ENCODE peak calls at places on chromosome 16, in seven cellular contexts. F, V, P, A, O, E and N are unnamed samples.

GRCh38 chr16:80670170-80670865 is 129.5 kb downstream of the DYNLRB2 start:
- DNase-seq in F (no peak), A (no peak), V (no peak), E (no peak), P (no peak), O (no peak), N (no peak)

GRCh38 chr16:9906218-9906617 is 276.0 kb downstream of the GRIN2A start:
- DNase-seq in V (no peak), P (no peak), E (no peak), O (no peak), F (no peak), A (no peak), N (no peak)

GRCh38 chr16:78094998-78095397 is 4.5 kb upstream of the WWOX start:
- DNase-seq in O (no peak), F (no peak), V (no peak), P (no peak), A (no peak), E (no peak), N (no peak)

GRCh38 chr16:87185313-87185712 is 131.9 kb downstream of the C16orf95 start:
- DNase-seq in P (no peak), F (no peak), A (peak), E (no peak), O (no peak), V (no peak), N (no peak)

GRCh38 chr16:25140459-25140858 is 28.9 kb downstream of the LCMT1 start:
- DNase-seq in V (peak), E (no peak), P (no peak), A (no peak), O (no peak), F (no peak), N (no peak)

GRCh38 chr16:13110124-13110796 is 208.9 kb downstream of the SHISA9 start:
- DNase-seq in V (peak), O (no peak), E (no peak), P (no peak), A (peak), F (no peak), N (no peak)

GRCh38 chr16:89426736-89427525 is 63.4 kb downstream of the ANKRD11 start:
- DNase-seq in P (no peak), O (no peak), V (peak), E (no peak), A (no peak), F (no peak), N (no peak)

GRCh38 chr16:77450790-77451487 is 16.1 kb upstream of the ADAMTS18 start:
- DNase-seq in F (no peak), P (no peak), V (no peak), O (no peak), A (no peak), E (no peak), N (no peak)

GRCh38 chr16:81447383-81448101 is 2.9 kb downstream of the CMIP start:
- DNase-seq in F (no peak), E (no peak), P (no peak), O (peak), V (no peak), A (peak), N (peak)

GRCh38 chr16:65038125-65038524 is 83.7 kb downstream of the CDH11 start:
- DNase-seq in P (no peak), F (no peak), A (peak), V (no peak), E (no peak), O (no peak), N (no peak)

GRCh38 chr16:73265124-73265838 is 217.4 kb upstream of the ZFHX3 start:
- DNase-seq in E (no peak), V (no peak), F (no peak), A (no peak), P (no peak), O (no peak), N (no peak)

GRCh38 chr16:85385463-85386331 is 227.4 kb upstream of the GSE1 start:
- DNase-seq in V (no peak), O (peak), P (no peak), A (no peak), F (no peak), E (no peak), N (no peak)

GRCh38 chr16:79150128-79150527 is 450.4 kb downstream of the MAF start:
- DNase-seq in P (no peak), V (no peak), A (no peak), O (no peak), F (no peak), E (no peak), N (no peak)

GRCh38 chr16:64892843-64893242 is 229.0 kb downstream of the CDH11 start:
- DNase-seq in F (no peak), P (no peak), O (no peak), V (peak), E (no peak), A (no peak), N (no peak)

GRCh38 chr16:87921236-87921773 is 15.0 kb downstream of the CA5A start:
- DNase-seq in E (no peak), P (no peak), O (no peak), A (no peak), V (no peak), F (no peak), N (no peak)

GRCh38 chr16:81645303-81645702 is 133.8 kb upstream of the PLCG2 start:
- DNase-seq in F (peak), A (peak), P (peak), O (no peak), E (no peak), V (peak), N (peak)

GRCh38 chr16:77793417-77793816 is 5.1 kb downstream of the VAT1L start:
- DNase-seq in O (no peak), A (no peak), F (no peak), E (no peak), V (no peak), P (no peak), N (no peak)

GRCh38 chr16:2333231-2333630 is 7.3 kb downstream of the ABCA3 start:
- DNase-seq in F (no peak), V (no peak), E (no peak), O (no peak), P (no peak), A (no peak), N (no peak)

GRCh38 chr16:1613728-1614225 is 1.6 kb downstream of the CRAMP1 start:
- DNase-seq in P (peak), A (peak), O (no peak), F (no peak), V (no peak), E (peak), N (peak)

GRCh38 chr16:85613609-85614337 is 651 bp downstream of the GSE1 start:
- DNase-seq in P (peak), E (no peak), A (peak), V (peak), F (no peak), O (peak), N (peak)

GRCh38 chr16:11315499-11315898 is 29.8 kb upstream of the RMI2 start:
- DNase-seq in P (no peak), O (no peak), A (peak), F (no peak), E (no peak), V (peak), N (no peak)

GRCh38 chr16:1159325-1159972 is 6.5 kb downstream of the CACNA1H start:
- DNase-seq in P (no peak), V (no peak), F (no peak), A (no peak), E (no peak), O (no peak), N (no peak)

GRCh38 chr16:70437582-70438324 is 1.1 kb downstream of the ST3GAL2 start:
- DNase-seq in V (peak), A (peak), O (no peak), F (peak), P (no peak), E (no peak), N (no peak)
- H3K27ac ChIP-seq in V (peak), A (no peak), O (peak), F (peak), P (peak), E (peak), N (peak)

GRCh38 chr16:67783353-67783725 is 23.0 kb downstream of the RANBP10 start:
- DNase-seq in O (no peak), A (no peak), F (no peak), P (no peak), E (no peak), V (no peak), N (no peak)

GRCh38 chr16:67782567-67783352 is 23.6 kb downstream of the RANBP10 start:
- DNase-seq in P (no peak), A (no peak), V (no peak), F (no peak), O (no peak), E (no peak), N (no peak)

GRCh38 chr16:67780847-67781547 is 25.4 kb downstream of the RANBP10 start:
- DNase-seq in O (no peak), E (no peak), A (no peak), P (no peak), V (no peak), F (no peak), N (no peak)

GRCh38 chr16:67779256-67780014 is 26.9 kb downstream of the RANBP10 start:
- DNase-seq in E (no peak), V (no peak), F (no peak), P (no peak), A (no peak), O (no peak), N (no peak)

DNA sequence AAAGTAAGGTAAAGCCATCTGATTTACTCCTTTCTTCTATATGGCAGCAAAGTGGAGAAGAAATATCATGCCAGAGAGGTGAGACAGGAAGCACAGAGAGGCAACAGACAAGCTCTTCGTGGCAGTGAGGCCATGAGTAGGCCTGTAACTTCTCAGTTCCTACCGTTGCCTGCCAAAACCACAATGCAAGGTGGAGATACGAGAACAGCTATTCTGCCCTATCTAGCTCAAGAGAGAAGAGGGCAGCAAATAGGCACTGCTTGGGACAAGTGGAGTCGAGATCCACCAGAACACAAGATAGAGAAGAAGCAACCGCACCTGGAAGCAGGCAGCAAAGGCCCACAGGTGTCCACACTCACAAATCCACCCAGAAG is 24.8 kb downstream of the RANBP10 start:
- DNase-seq in V (peak), A (no peak), F (no peak), O (no peak), P (no peak), E (no peak), N (no peak)
- H3K27ac ChIP-seq in V (no peak), A (no peak), F (no peak), O (no peak), P (no peak), E (no peak), N (no peak)

GRCh38 chr16:57146735-57147134 is 39.1 kb downstream of the PSME3IP1 start:
- DNase-seq in P (no peak), E (no peak), O (no peak), V (no peak), A (peak), F (no peak), N (no peak)
- H3K27ac ChIP-seq in P (no peak), E (no peak), O (peak), V (no peak), A (no peak), F (no peak), N (no peak)

GRCh38 chr16:58644108-58644507 is 14.5 kb upstream of the CNOT1 start:
- DNase-seq in F (no peak), A (no peak), V (no peak), O (no peak), P (no peak), E (no peak), N (no peak)

GRCh38 chr16:58647107-58647506 is 17.5 kb upstream of the CNOT1 start:
- DNase-seq in O (no peak), P (no peak), A (no peak), F (no peak), E (no peak), V (no peak), N (no peak)

GRCh38 chr16:58649707-58650106 is 20.1 kb upstream of the CNOT1 start:
- DNase-seq in O (no peak), F (no peak), P (no peak), E (no peak), A (no peak), V (no peak), N (peak)

GRCh38 chr16:58640949-58641348 is 11.3 kb upstream of the CNOT1 start:
- DNase-seq in E (no peak), F (no peak), V (no peak), O (no peak), A (no peak), P (no peak), N (no peak)

GRCh38 chr16:58644765-58645487 is 15.3 kb upstream of the CNOT1 start:
- DNase-seq in A (no peak), E (no peak), V (no peak), O (no peak), P (no peak), F (no peak), N (no peak)
- H3K27ac ChIP-seq in A (no peak), E (no peak), V (no peak), O (no peak), P (no peak), F (no peak), N (no peak)

GRCh38 chr16:3511286-3512180 is 10.7 kb downstream of the CLUAP1 start:
- DNase-seq in A (no peak), O (peak), P (no peak), E (no peak), V (no peak), F (no peak), N (no peak)

GRCh38 chr16:3508736-3509135 is 7.9 kb downstream of the CLUAP1 start:
- DNase-seq in E (no peak), A (no peak), V (no peak), P (no peak), F (no peak), O (no peak), N (no peak)

GRCh38 chr16:3509470-3509928 is 8.7 kb downstream of the CLUAP1 start:
- DNase-seq in F (no peak), V (no peak), O (peak), A (no peak), P (no peak), E (peak), N (peak)

GRCh38 chr16:3513892-3514600 is 13.2 kb downstream of the CLUAP1 start:
- DNase-seq in O (no peak), V (no peak), P (no peak), A (no peak), E (no peak), F (no peak), N (no peak)

DNA sequence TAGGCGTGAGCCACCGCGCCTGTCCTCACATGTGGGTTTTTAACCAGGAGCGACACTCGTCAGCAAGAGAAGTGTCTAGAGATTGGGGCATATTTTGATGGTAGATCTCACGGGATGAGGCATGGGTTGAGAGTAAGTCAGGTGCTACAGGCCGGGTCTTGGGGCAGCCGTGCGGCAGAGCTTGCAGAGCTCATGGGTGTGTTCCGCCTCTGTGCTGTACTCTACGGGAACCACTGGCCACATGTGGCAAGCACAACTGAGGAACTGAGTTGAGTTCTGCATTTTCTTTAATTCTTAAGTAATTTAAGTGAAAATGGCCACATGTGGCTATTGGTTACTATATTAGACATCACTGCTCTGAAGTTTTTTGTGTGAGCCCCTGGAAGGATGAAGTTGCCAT is 9.6 kb downstream of the CLUAP1 start:
- DNase-seq in E (no peak), A (no peak), P (no peak), O (peak), F (no peak), V (no peak), N (no peak)
- H3K27ac ChIP-seq in E (no peak), A (no peak), P (no peak), O (no peak), F (no peak), V (no peak), N (no peak)

DNA sequence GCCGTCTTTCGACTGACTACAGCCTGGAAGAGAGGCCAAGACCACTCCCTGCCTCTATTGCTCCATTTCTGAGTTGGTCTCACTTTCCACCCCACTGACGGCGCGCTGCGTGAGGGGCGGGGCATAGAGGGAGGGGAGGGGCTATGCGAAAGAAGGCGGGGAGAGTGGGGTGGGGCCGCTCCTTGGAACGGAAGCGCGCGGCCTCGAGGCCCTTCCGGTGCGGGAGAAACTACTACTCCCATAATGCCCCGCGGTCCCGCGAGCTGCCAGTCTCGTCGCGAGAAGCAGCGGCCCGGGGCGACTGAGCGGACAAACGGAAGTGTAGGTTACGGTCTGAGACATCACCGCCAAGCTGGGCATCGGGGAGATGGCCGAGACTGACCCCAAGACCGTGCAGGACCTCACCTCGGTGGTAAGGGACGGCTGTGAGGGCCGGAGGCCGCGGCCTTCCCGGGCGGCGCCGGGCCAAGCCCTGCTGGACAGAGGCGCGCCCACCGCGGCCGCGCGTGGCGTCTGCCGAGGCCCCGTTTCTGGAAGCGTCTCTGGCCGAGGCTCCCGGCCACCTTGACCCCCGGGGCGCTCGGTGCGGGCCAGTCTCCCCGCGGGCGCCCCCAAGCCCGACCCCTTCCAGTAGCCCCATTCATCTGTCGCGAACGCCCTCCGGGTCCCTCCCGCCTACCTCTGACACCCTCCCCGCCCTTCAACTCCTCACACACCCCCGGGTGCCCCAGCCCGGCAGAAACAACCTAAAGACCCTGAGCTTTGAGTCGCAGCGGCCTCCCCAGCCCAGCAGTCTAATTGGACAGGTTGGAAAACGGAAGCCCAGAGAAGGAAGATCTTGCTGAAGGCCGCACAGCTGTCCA is at the start of gene HSBP1:
- DNase-seq in E (peak), V (peak), A (peak), P (peak), O (peak), F (peak), N (peak)
- H3K27ac ChIP-seq in E (peak), V (peak), A (no peak), P (peak), O (peak), F (peak), N (peak)

GRCh38 chr16:66203476-66203875 is 163.0 kb upstream of the CDH5 start:
- DNase-seq in P (no peak), V (no peak), E (no peak), F (no peak), A (no peak), O (no peak), N (no peak)

GRCh38 chr16:66207139-66207863 is 159.2 kb upstream of the CDH5 start:
- DNase-seq in A (no peak), E (no peak), F (no peak), P (peak), V (no peak), O (no peak), N (no peak)

GRCh38 chr16:66205287-66206167 is 161.0 kb upstream of the CDH5 start:
- DNase-seq in A (no peak), F (no peak), E (no peak), V (no peak), P (peak), O (no peak), N (no peak)

GRCh38 chr16:66207864-66208226 is 158.6 kb upstream of the CDH5 start:
- DNase-seq in E (no peak), O (no peak), F (no peak), V (no peak), A (no peak), P (no peak), N (no peak)

DNA sequence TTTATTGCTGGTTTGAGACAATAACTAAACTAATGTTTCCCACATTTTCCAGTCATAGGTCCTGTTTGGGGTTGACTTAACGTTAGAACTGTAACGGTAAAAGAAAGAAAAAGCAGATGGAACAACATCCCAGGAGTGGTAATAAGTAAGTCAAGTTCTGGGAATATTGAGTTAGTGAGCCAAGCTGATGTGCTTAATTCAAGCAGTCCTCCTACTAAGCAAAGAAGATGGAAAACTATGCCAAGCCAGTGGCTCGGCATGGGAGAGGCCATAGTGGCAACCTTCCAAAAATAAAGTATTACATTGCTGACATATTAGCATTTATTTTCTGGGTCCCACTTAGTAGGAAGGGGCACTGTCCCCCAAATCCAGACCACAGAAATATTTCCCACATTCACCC is 161.7 kb upstream of the CDH5 start:
- DNase-seq in P (no peak), A (no peak), E (no peak), F (no peak), O (no peak), V (peak), N (no peak)
- H3K27ac ChIP-seq in P (no peak), A (no peak), E (no peak), F (no peak), O (no peak), V (no peak), N (no peak)

GRCh38 chr16:3857189-3858013 is 23.1 kb downstream of the CREBBP start:
- DNase-seq in E (no peak), V (peak), F (no peak), P (peak), O (no peak), A (no peak), N (peak)
- H3K27ac ChIP-seq in E (no peak), V (no peak), F (no peak), P (no peak), O (peak), A (peak), N (peak)